ENCODE peak calls at places on chromosomes 7 and 10, in ten cellular contexts. X is tibial nerve, D is kidney epithelial cell, V is foreskin fibroblast, F is GM23248, E is lower leg skin, Q is SJSA1, B is body of pancreas, U is transverse colon, A is left ventricle myocardium inferior. R is an unnamed sample.

GRCh38 chr7:24587853-24588252 is 14.6 kb downstream of the PALS2 start:
- DNase-seq in D (no peak), E (no peak), X (no peak), Q (no peak), F (peak; percentile 4), B (no peak), U (no peak), A (no peak), V (peak; percentile 8), R (peak; percentile 62)

GRCh38 chr7:19106308-19107141 is 10.9 kb downstream of the TWIST1 start:
- DNase-seq in Q (peak; percentile 67), V (peak; percentile 70), A (no peak), B (no peak), X (no peak), D (no peak), F (peak; percentile 64), U (no peak), E (no peak), R (no peak)

GRCh38 chr10:125064681-125065492 is 95.5 kb downstream of the CTBP2 start:
- DNase-seq in A (no peak), Q (peak; percentile 54), U (no peak), X (no peak), B (peak; percentile 39), D (peak; percentile 94), E (no peak), V (peak; percentile 58), F (peak; percentile 73), R (no peak)

GRCh38 chr10:132630666-132631347 is 93.2 kb downstream of the INPP5A start:
- DNase-seq in U (peak; percentile 49), B (peak; percentile 87), D (no peak), F (peak; percentile 59), E (no peak), A (peak; percentile 84), Q (no peak), X (peak; percentile 64), V (peak; percentile 57), R (no peak)

GRCh38 chr7:151248191-151249033 is at the start of gene SMARCD3:
- DNase-seq in A (peak; percentile 83), U (peak; percentile 54), V (peak; percentile 83), F (peak; percentile 73), Q (peak; percentile 62), B (peak; percentile 73), X (no peak), D (no peak), E (no peak), R (peak; percentile 85)

GRCh38 chr10:29517352-29517923 is 117.3 kb downstream of the SVIL start:
- DNase-seq in U (peak; percentile 26), X (no peak), D (no peak), E (no peak), V (peak; percentile 70), B (peak; percentile 36), A (no peak), Q (peak; percentile 48), F (peak; percentile 61), R (peak; percentile 73)

GRCh38 chr10:60490013-60490412 is 100.3 kb upstream of the ANK3 start:
- DNase-seq in A (no peak), V (no peak), D (no peak), Q (no peak), E (no peak), F (peak; percentile 13), X (no peak), B (no peak), U (no peak), R (no peak)

GRCh38 chr7:23918856-23919255 is 208.8 kb downstream of the STK31 start:
- DNase-seq in E (no peak), Q (no peak), F (no peak), V (no peak), X (no peak), U (no peak), A (no peak), B (no peak), D (no peak), R (no peak)

GRCh38 chr10:70652761-70653657 is 19.3 kb upstream of the ADAMTS14 start:
- DNase-seq in F (peak; percentile 99), E (peak; percentile 83), V (peak; percentile 98), Q (peak; percentile 45), A (peak; percentile 78), D (peak; percentile 94), B (peak; percentile 54), U (no peak), X (no peak), R (no peak)

GRCh38 chr7:155464948-155465739 is 7.2 kb downstream of the EN2 start:
- DNase-seq in F (no peak), V (no peak), D (no peak), X (no peak), U (no peak), B (no peak), Q (no peak), E (no peak), A (no peak), R (no peak)

GRCh38 chr10:81957976-81958375 is 83.0 kb downstream of the NRG3 start:
- DNase-seq in Q (no peak), D (no peak), F (no peak), A (no peak), U (no peak), E (no peak), V (peak; percentile 63), B (no peak), X (no peak), R (no peak)

GRCh38 chr7:74462707-74463100 is 9.0 kb downstream of the GTF2IRD1 start:
- DNase-seq in V (no peak), B (no peak), D (no peak), X (no peak), A (no peak), Q (no peak), F (no peak), U (no peak), E (no peak), R (no peak)

GRCh38 chr10:119859422-119860258 is 13.0 kb downstream of the MCMBP start:
- DNase-seq in B (no peak), E (no peak), A (no peak), Q (peak; percentile 45), U (no peak), D (peak; percentile 21), V (peak; percentile 61), X (no peak), F (peak; percentile 69), R (peak; percentile 53)

GRCh38 chr10:688287-688620 is 1.2 kb downstream of the DIP2C start:
- DNase-seq in F (peak; percentile 57), A (no peak), X (no peak), V (peak; percentile 50), U (no peak), B (no peak), D (no peak), E (peak; percentile 61), Q (no peak), R (no peak)

GRCh38 chr7:37208528-37208927 is 240.1 kb downstream of the ELMO1 start:
- DNase-seq in E (no peak), F (peak; percentile 33), D (peak; percentile 31), U (peak; percentile 54), X (peak; percentile 65), Q (peak; percentile 22), A (peak; percentile 44), V (peak; percentile 76), B (peak; percentile 81), R (peak; percentile 34)

GRCh38 chr10:133024711-133025557 is 62.8 kb upstream of the ADGRA1 start:
- DNase-seq in D (no peak), U (no peak), A (no peak), F (peak; percentile 14), E (no peak), X (no peak), Q (no peak), B (no peak), V (no peak), R (no peak)

DNA sequence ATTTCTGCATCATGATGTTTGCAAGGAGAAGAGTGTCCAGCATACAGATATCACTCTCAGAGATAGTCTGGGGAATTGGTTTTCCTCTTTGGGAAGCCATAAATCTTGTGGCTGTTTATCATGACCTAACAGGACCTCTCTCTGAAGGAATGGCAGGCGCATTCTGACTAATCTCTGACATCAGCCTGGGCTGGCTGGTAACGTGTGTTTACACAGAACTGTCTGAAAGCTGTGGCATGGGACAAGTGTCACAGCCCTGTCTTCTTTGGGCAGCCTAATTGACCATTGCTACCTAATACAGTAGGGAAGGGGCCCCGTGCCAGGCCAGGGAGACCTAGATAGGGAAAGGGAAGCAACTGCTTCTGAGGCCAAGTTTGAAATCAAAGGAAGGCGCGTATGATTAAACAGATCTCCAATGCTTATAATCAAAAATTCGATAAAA is 73.9 kb upstream of the CABCOCO1 start:
- DNase-seq in A (no peak), F (no peak), B (no peak), V (peak; percentile 60), D (no peak), X (no peak), U (no peak), Q (no peak), E (no peak), R (no peak)
- H3K4me3 ChIP-seq in A (no peak overlapping the region), F (no peak overlapping the region), B (no peak overlapping the region), V (no peak overlapping the region), D (no peak overlapping the region), X (no peak overlapping the region), U (no peak overlapping the region), Q (no peak overlapping the region), E (no peak overlapping the region), R (no peak overlapping the region)

GRCh38 chr7:102321351-102322201 is 34.7 kb downstream of the SPDYE6 start:
- DNase-seq in V (peak; percentile 15), A (no peak), E (peak; percentile 68), F (peak; percentile 55), D (no peak), X (peak; percentile 6), B (no peak), U (peak; percentile 33), Q (no peak), R (no peak)
- H3K4me3 ChIP-seq in V (no peak overlapping the region), A (peak overlapping the region; percentile 43), E (no peak overlapping the region), F (no peak overlapping the region), D (no peak overlapping the region), X (no peak overlapping the region), B (no peak overlapping the region), U (peak overlapping the region; percentile 12), Q (no peak overlapping the region), R (no peak overlapping the region)

GRCh38 chr7:91140982-91141381 is 123.3 kb upstream of the FZD1 start:
- DNase-seq in E (no peak), X (no peak), A (no peak), U (no peak), Q (no peak), F (no peak), V (no peak), D (no peak), B (peak; percentile 5), R (peak; percentile 68)
- H3K4me3 ChIP-seq in E (no peak overlapping the region), X (no peak overlapping the region), A (no peak overlapping the region), U (no peak overlapping the region), Q (no peak overlapping the region), F (no peak overlapping the region), V (no peak overlapping the region), D (no peak overlapping the region), B (no peak overlapping the region), R (no peak overlapping the region)

DNA sequence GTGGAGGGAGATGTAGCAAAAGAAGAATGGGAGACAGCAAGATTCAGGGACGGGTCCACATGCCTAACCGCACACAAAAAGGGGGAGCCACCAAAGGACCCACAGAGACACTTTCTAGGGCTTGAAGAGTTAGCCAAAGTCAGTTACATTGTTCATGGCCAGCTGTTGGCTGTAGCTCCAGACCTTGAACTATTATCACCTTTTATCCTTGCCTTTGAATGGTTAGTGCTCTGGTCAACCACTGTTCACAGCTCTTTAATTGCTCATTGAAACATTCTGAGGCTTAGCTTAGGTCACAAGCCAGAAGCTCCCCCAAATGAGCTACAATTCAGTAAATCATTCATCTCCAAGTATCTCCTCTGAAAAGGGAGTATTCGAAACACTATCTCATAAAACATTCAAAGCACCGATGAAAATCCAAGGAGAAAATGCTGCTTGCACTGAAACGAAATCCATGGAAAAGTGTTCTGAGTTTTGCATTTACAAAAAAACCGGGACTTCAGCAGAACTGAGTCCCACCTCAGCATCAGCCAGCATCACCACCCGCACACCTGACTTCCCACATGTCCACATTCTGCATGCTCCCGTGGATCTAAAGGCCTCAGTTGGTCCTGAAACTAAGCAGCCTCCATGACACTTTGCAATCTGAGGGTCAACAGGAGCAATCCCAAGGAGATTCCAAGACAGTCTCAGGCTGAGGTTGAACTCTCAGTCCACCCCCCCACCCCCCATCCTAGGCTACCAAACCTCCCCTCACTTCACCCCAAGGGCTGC is 4.0 kb downstream of the SORBS1 start:
- DNase-seq in B (no peak), V (no peak), D (no peak), E (no peak), U (no peak), Q (no peak), A (no peak), X (no peak), F (no peak), R (no peak)
- H3K4me3 ChIP-seq in B (no peak overlapping the region), V (no peak overlapping the region), D (no peak overlapping the region), E (no peak overlapping the region), U (peak overlapping the region; percentile 76), Q (no peak overlapping the region), A (peak overlapping the region; percentile 82), X (peak overlapping the region; percentile 83), F (no peak overlapping the region), R (no peak overlapping the region)